ENCODE peak calls at places on chromosome 13, in six cellular contexts. G is C1 segment of cervical spinal cord; Y is activated naive CD4-positive, alpha-beta T cell; I is H9; N is EL; F is left lobe of liver. L is an unnamed sample.

GRCh38 chr13:102530751-102531150 is 66.0 kb upstream of the TPP2 start:
- DNase-seq in G (no peak), Y (no peak), I (no peak), N (no peak), F (no peak), L (no peak)

GRCh38 chr13:107866666-107867623 is 348.4 kb downstream of the LIG4 start:
- DNase-seq in G (no peak), Y (no peak), I (peak), N (no peak), F (no peak), L (no peak)

GRCh38 chr13:42985312-42986175 is 6.5 kb downstream of the EPSTI1 start:
- DNase-seq in G (no peak), Y (no peak), I (peak), N (no peak), F (peak), L (no peak)

GRCh38 chr13:98890186-98890585 is 87.7 kb downstream of the DOCK9 start:
- DNase-seq in G (no peak), Y (no peak), I (no peak), N (peak), F (no peak), L (no peak)

GRCh38 chr13:43959291-43959690 is 79.6 kb downstream of the LACC1 start:
- DNase-seq in G (no peak), Y (no peak), I (no peak), N (no peak), F (no peak), L (no peak)

GRCh38 chr13:34913040-34913439 is 29.0 kb upstream of the NBEA start:
- DNase-seq in G (no peak), Y (no peak), I (peak), N (peak), F (no peak), L (no peak)

GRCh38 chr13:91014696-91015095 is 332.8 kb upstream of the MIR17HG start:
- DNase-seq in G (no peak), Y (no peak), I (no peak), N (no peak), F (no peak), L (no peak)

GRCh38 chr13:46571189-46571901 is 18.4 kb downstream of the LRCH1 start:
- DNase-seq in G (no peak), Y (no peak), I (no peak), N (peak), F (no peak), L (no peak)

GRCh38 chr13:113453962-113454361 is 674 bp upstream of the ADPRHL1 start:
- DNase-seq in G (no peak), Y (no peak), I (no peak), N (peak), F (no peak), L (no peak)

GRCh38 chr13:50400930-50401553 is 385.8 kb downstream of the KCNRG start:
- DNase-seq in G (no peak), Y (no peak), I (no peak), N (peak), F (no peak), L (no peak)

GRCh38 chr13:77026255-77026782 is 640 bp downstream of the FBXL3 start:
- DNase-seq in G (no peak), Y (peak), I (peak), N (peak), F (peak), L (peak)

GRCh38 chr13:30133976-30134375 is 173.4 kb downstream of the KATNAL1 start:
- DNase-seq in G (no peak), Y (no peak), I (no peak), N (no peak), F (no peak), L (no peak)

GRCh38 chr13:34107814-34108213 is 289.9 kb downstream of the RFC3 start:
- DNase-seq in G (no peak), Y (no peak), I (no peak), N (peak), F (no peak), L (no peak)

GRCh38 chr13:25217023-25217909 is 45.2 kb upstream of the AMER2 start:
- DNase-seq in G (no peak), Y (no peak), I (no peak), N (peak), F (no peak), L (no peak)

GRCh38 chr13:106986687-106987434 is 418.9 kb upstream of the ARGLU1 start:
- DNase-seq in G (no peak), Y (no peak), I (no peak), N (no peak), F (peak), L (no peak)

GRCh38 chr13:50369646-50370045 is 354.4 kb downstream of the KCNRG start:
- DNase-seq in G (no peak), Y (no peak), I (no peak), N (no peak), F (no peak), L (no peak)

GRCh38 chr13:101209206-101209893 is 207.0 kb downstream of the NALCN start:
- DNase-seq in G (no peak), Y (no peak), I (no peak), N (no peak), F (no peak), L (no peak)

GRCh38 chr13:62687727-62688126 is 1272.1 kb upstream of the PCDH20 start:
- DNase-seq in G (no peak), Y (no peak), I (peak), N (no peak), F (no peak), L (no peak)

GRCh38 chr13:91546865-91547264 is 148.4 kb downstream of the GPC5 start:
- DNase-seq in G (no peak), Y (no peak), I (no peak), N (no peak), F (no peak), L (no peak)

GRCh38 chr13:26855921-26856320 is 95.3 kb upstream of the GPR12 start:
- DNase-seq in G (no peak), Y (no peak), I (no peak), N (no peak), F (no peak), L (no peak)

GRCh38 chr13:99386911-99387788 is 80.0 kb upstream of the GPR183 start:
- DNase-seq in G (no peak), Y (peak), I (peak), N (peak), F (no peak), L (peak)

GRCh38 chr13:33383724-33384577 is 98.4 kb upstream of the STARD13 start:
- DNase-seq in G (no peak), Y (no peak), I (no peak), N (no peak), F (no peak), L (no peak)

GRCh38 chr13:71417205-71417604 is 449.8 kb downstream of the DACH1 start:
- DNase-seq in G (no peak), Y (no peak), I (no peak), N (peak), F (no peak), L (no peak)